ENCODE peak calls at places on chromosomes 11 and 22, in four cellular contexts. One of them, this sample, is unnamed.

GRCh38 chr22:40953446-40953845 is 2.3 kb downstream of the RBX1 start:
- DNase-seq in GM12891: no peak
- DNase-seq in testis: no peak
- DNase-seq in lower leg skin: no peak
- DNase-seq in this sample: no peak

GRCh38 chr22:33051960-33052839 is 6.0 kb downstream of the SYN3 start:
- DNase-seq in GM12891: no peak
- DNase-seq in testis: no peak
- DNase-seq in lower leg skin: no peak
- DNase-seq in this sample: no peak

GRCh38 chr22:24128631-24129601 is 52.4 kb upstream of the SUSD2 start:
- DNase-seq in GM12891: no peak
- DNase-seq in testis: no peak
- DNase-seq in lower leg skin: no peak
- DNase-seq in this sample: no peak

GRCh38 chr11:125777309-125777708 is 1.3 kb downstream of the PATE2 start:
- DNase-seq in GM12891: no peak
- DNase-seq in testis: no peak
- DNase-seq in lower leg skin: no peak
- DNase-seq in this sample: no peak

GRCh38 chr11:6476571-6476970 is 2.8 kb upstream of the TRIM3 start:
- DNase-seq in GM12891: no peak
- DNase-seq in testis: no peak
- DNase-seq in lower leg skin: no peak
- DNase-seq in this sample: no peak

GRCh38 chr11:110317516-110317932 is 21.1 kb upstream of the RDX start:
- DNase-seq in GM12891: no peak
- DNase-seq in testis: no peak
- DNase-seq in lower leg skin: no peak
- DNase-seq in this sample: no peak

GRCh38 chr11:112477152-112477928 is 216.7 kb upstream of the PLET1 start:
- DNase-seq in GM12891: no peak
- DNase-seq in testis: no peak
- DNase-seq in lower leg skin: no peak
- DNase-seq in this sample: no peak

GRCh38 chr11:70567680-70568503 is 169.6 kb downstream of the CTTN start:
- DNase-seq in GM12891: no peak
- DNase-seq in testis: peak
- DNase-seq in lower leg skin: peak
- DNase-seq in this sample: no peak

GRCh38 chr11:61120865-61121831 is 18.9 kb downstream of the CD5 start:
- DNase-seq in GM12891: no peak
- DNase-seq in testis: peak
- DNase-seq in lower leg skin: no peak
- DNase-seq in this sample: peak

GRCh38 chr22:19478086-19478392 is 954 bp downstream of the UFD1 start:
- DNase-seq in GM12891: no peak
- DNase-seq in testis: no peak
- DNase-seq in lower leg skin: no peak
- DNase-seq in this sample: no peak

GRCh38 chr11:81005595-81005994 is 1564.8 kb upstream of the TENM4 start:
- DNase-seq in GM12891: no peak
- DNase-seq in testis: no peak
- DNase-seq in lower leg skin: no peak
- DNase-seq in this sample: no peak

GRCh38 chr11:45583981-45584380 is 81.4 kb downstream of the CHST1 start:
- DNase-seq in GM12891: no peak
- DNase-seq in testis: no peak
- DNase-seq in lower leg skin: no peak
- DNase-seq in this sample: no peak

GRCh38 chr11:70541699-70542098 is 143.4 kb downstream of the CTTN start:
- DNase-seq in GM12891: no peak
- DNase-seq in testis: no peak
- DNase-seq in lower leg skin: no peak
- DNase-seq in this sample: peak

GRCh38 chr11:65292866-65293265 is 21.8 kb upstream of the CDC42EP2 start:
- DNase-seq in GM12891: no peak
- DNase-seq in testis: no peak
- DNase-seq in lower leg skin: no peak
- DNase-seq in this sample: no peak

GRCh38 chr11:706439-706956 is 467 bp downstream of the EPS8L2 start:
- DNase-seq in GM12891: no peak
- DNase-seq in testis: no peak
- DNase-seq in lower leg skin: no peak
- DNase-seq in this sample: peak

GRCh38 chr11:31986201-31986889 is 104.5 kb upstream of the RCN1 start:
- DNase-seq in GM12891: no peak
- DNase-seq in testis: no peak
- DNase-seq in lower leg skin: no peak
- DNase-seq in this sample: no peak

GRCh38 chr11:76783294-76783900 is at the start of gene TSKU:
- DNase-seq in GM12891: peak
- DNase-seq in testis: no peak
- DNase-seq in lower leg skin: no peak
- DNase-seq in this sample: no peak

GRCh38 chr11:47523491-47524199 is 29.3 kb downstream of the CELF1 start:
- DNase-seq in GM12891: no peak
- DNase-seq in testis: peak
- DNase-seq in lower leg skin: peak
- DNase-seq in this sample: peak

DNA sequence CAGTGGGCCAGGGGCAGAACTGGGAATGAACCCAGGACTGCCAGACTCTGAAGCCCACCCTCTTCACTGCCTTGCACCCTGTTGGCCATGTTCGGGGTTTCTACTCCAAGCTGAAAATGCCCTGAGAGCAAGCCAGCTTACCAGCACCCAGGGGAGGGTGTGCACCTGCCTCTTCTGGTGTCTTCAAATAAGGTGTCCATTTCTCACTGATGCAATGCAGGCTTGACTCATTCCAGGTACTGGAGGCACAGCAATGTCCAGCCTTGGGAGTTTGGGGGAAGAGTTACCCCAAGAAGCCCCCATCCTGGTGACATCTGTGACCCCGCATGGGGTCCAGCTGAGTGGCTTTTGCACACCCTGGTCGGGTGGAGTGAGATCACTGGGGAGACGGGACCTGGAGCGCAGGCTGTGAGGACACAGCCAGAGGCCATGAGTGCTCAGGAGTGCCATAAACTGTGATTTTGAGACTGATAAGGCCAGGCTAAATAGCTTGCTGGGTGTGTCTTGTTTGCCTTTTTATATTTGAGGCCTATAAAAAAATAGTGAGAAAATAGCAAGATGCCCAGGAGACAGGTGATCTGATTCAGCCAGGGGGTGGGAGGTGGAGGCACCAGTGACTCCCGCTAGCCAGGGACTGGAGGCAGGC is 4.6 kb upstream of the CERK start:
- DNase-seq in GM12891: no peak
- DNase-seq in testis: no peak
- DNase-seq in lower leg skin: no peak
- DNase-seq in this sample: no peak
- TF ChIP-seq POLR2A in GM12891: no peak
- TF ChIP-seq POLR2A in testis: no peak
- TF ChIP-seq POLR2A in lower leg skin: no peak
- TF ChIP-seq POLR2A in this sample: no peak

GRCh38 chr22:37745548-37746365 is 48.9 kb downstream of the TRIOBP start:
- DNase-seq in GM12891: peak
- DNase-seq in testis: peak
- DNase-seq in lower leg skin: peak
- DNase-seq in this sample: peak
- TF ChIP-seq POLR2A in GM12891: no peak
- TF ChIP-seq POLR2A in testis: no peak
- TF ChIP-seq POLR2A in lower leg skin: no peak
- TF ChIP-seq POLR2A in this sample: peak

GRCh38 chr11:118908931-118909618 is 16.7 kb downstream of the BCL9L start:
- DNase-seq in GM12891: no peak
- DNase-seq in testis: peak
- DNase-seq in lower leg skin: no peak
- DNase-seq in this sample: peak

GRCh38 chr11:118909619-118910308 is 16.0 kb downstream of the BCL9L start:
- DNase-seq in GM12891: no peak
- DNase-seq in testis: no peak
- DNase-seq in lower leg skin: no peak
- DNase-seq in this sample: peak

GRCh38 chr11:118911113-118911879 is 14.4 kb downstream of the BCL9L start:
- DNase-seq in GM12891: no peak
- DNase-seq in testis: no peak
- DNase-seq in lower leg skin: no peak
- DNase-seq in this sample: no peak

GRCh38 chr11:118911880-118912741 is 13.6 kb downstream of the BCL9L start:
- DNase-seq in GM12891: no peak
- DNase-seq in testis: peak
- DNase-seq in lower leg skin: peak
- DNase-seq in this sample: peak

DNA sequence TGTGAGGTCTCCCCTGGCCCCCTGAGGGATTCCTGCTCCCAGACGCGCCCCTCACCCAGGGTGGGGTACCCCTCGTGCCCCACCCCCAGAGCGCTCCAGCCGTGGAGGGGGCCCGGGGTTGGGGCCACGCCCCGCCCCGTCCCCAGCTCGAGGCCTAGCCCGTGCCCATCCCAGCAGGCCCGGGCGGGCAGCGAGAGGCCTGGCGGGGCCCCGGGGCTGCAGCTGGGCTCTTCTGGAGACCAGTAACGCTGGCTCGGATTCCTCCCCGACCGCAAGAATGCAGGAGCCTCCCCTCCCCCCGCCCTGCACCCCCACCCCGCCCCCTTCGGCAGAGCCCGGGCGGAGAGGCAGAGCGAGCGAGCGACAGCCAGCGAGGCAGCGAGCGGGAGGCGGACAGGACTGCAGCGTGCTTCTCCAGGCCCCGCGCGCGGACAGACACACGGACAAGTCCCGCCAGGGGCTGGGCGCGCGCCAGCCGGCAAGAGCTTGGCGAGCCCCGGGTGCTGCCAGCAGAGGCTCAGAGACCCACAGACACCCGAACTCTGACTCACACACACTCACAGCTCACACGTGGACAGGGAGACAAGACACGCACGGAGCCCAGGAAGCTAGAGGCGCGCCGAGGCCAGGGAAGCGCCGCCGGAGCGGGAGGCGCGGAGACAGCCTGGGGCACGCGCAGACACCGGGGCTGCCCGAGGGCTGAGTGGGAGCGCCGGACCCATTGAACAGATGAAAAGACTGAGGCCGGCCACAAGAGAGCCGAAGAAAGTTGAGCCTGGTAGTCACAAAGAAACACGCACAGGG is 15.2 kb downstream of the BCL9L start:
- DNase-seq in GM12891: no peak
- DNase-seq in testis: peak
- DNase-seq in lower leg skin: no peak
- DNase-seq in this sample: peak
- TF ChIP-seq POLR2A in GM12891: no peak
- TF ChIP-seq POLR2A in testis: no peak
- TF ChIP-seq POLR2A in lower leg skin: no peak
- TF ChIP-seq POLR2A in this sample: no peak

DNA sequence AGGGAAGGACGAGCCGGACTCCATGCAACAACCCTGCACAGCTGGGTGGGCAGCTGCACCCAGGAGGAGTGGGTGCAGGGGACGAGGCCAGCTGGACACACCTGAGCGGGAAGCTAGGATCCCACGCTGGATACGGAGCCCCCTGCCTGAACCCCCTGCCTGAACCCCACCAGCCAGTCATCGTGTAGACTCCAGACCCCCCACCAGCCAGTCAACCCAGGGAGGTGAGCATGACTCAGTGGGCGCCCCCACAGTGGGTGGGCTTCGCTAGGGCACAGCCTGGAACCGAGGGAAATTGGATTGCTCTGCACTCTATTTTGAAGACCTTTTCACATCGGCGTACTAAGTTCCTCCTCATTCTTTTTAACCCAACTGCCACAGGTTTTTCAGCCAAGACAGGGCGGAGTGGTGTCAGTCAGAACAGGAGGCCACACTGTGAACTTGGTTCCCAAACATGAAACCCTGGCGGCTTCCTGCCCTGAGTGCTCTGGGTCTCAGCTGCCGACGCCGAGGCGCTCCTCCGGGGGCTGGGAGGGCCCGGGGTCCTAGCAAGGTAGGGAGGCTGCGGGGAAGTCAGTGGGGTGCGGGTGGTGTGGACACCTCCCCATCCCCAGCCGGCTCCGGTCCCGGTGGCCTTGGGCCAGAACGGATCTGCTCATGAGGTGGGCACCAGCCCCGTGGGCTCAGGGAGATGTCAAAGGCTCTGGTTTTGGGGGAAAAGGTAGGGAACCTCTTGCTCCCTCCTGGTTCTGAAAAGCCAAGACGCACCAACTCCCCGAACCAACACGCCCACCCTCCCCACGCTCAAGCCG is 57.0 kb downstream of the BRD1 start:
- DNase-seq in GM12891: no peak
- DNase-seq in testis: no peak
- DNase-seq in lower leg skin: no peak
- DNase-seq in this sample: no peak
- TF ChIP-seq POLR2A in GM12891: no peak
- TF ChIP-seq POLR2A in testis: no peak
- TF ChIP-seq POLR2A in lower leg skin: no peak
- TF ChIP-seq POLR2A in this sample: no peak

This sample was measured in thyroid gland.